ENCODE peak calls at places on chromosomes 3 and 15, in ten cellular contexts. A is body of pancreas; L is M059J; E is amniotic epithelial cell; T is B cell; N is cardiac muscle cell; X is GDM1; R is cardiac fibroblast; I is T-helper 9 cell; M is activated CD4-positive, alpha-beta T cell treated with anti-CD3 and anti-CD28 coated beads, Interleukin-2, amount 50 U/mL, for 1 hour. F is an unnamed sample.

GRCh38 chr3:98564282-98565005 is 29.0 kb downstream of the CPOX start:
- DNase-seq in A (no peak), L (no peak), E (no peak), T (no peak), N (no peak), X (no peak), R (no peak), I (peak), M (peak), F (no peak)

GRCh38 chr15:88389120-88389519 is 78.1 kb downstream of the MRPL46 start:
- DNase-seq in A (no peak), L (no peak), E (no peak), T (no peak), N (no peak), X (no peak), R (no peak), I (no peak), M (no peak), F (no peak)

GRCh38 chr3:179265875-179266274 is 15.0 kb upstream of the KCNMB3 start:
- DNase-seq in A (no peak), L (no peak), E (no peak), T (no peak), N (no peak), X (no peak), R (no peak), I (no peak), M (no peak), F (no peak)

GRCh38 chr3:109430911-109431563 is 93.7 kb upstream of the DPPA4 start:
- DNase-seq in A (no peak), L (no peak), E (no peak), T (no peak), N (no peak), X (no peak), R (no peak), I (no peak), M (no peak), F (no peak)

GRCh38 chr3:101758224-101758623 is 20.8 kb upstream of the NXPE3 start:
- DNase-seq in A (no peak), L (no peak), E (peak), T (no peak), N (no peak), X (no peak), R (no peak), I (no peak), M (no peak), F (no peak)

GRCh38 chr3:35965908-35966307 is 326.6 kb downstream of the ARPP21 start:
- DNase-seq in A (no peak), L (peak), E (peak), T (no peak), N (peak), X (no peak), R (peak), I (no peak), M (no peak), F (no peak)

GRCh38 chr3:5296362-5296761 is 108.9 kb downstream of the EDEM1 start:
- DNase-seq in A (no peak), L (no peak), E (no peak), T (no peak), N (no peak), X (no peak), R (no peak), I (no peak), M (no peak), F (no peak)

GRCh38 chr3:42590989-42591756 is 513 bp downstream of the SS18L2 start:
- DNase-seq in A (no peak), L (peak), E (no peak), T (no peak), N (peak), X (no peak), R (peak), I (no peak), M (no peak), F (no peak)

GRCh38 chr3:26484140-26484539 is 138.4 kb upstream of the LRRC3B start:
- DNase-seq in A (no peak), L (peak), E (no peak), T (no peak), N (peak), X (no peak), R (no peak), I (no peak), M (no peak), F (no peak)

GRCh38 chr3:42503957-42504333 is 1.5 kb downstream of the VIPR1 start:
- DNase-seq in A (peak), L (no peak), E (no peak), T (no peak), N (no peak), X (no peak), R (no peak), I (no peak), M (no peak), F (no peak)

GRCh38 chr3:28700728-28701127 is 352.1 kb upstream of the AZI2 start:
- DNase-seq in A (no peak), L (no peak), E (no peak), T (no peak), N (no peak), X (no peak), R (no peak), I (no peak), M (no peak), F (no peak)

GRCh38 chr15:84749111-84749991 is 959 bp downstream of the ZNF592 start:
- DNase-seq in A (peak), L (peak), E (peak), T (peak), N (peak), X (no peak), R (peak), I (peak), M (peak), F (no peak)

GRCh38 chr3:139558351-139559170 is 19.0 kb upstream of the RBP1 start:
- DNase-seq in A (no peak), L (no peak), E (no peak), T (no peak), N (no peak), X (no peak), R (no peak), I (no peak), M (no peak), F (no peak)

GRCh38 chr3:108100906-108101305 is 10.1 kb upstream of the CD47 start:
- DNase-seq in A (no peak), L (no peak), E (no peak), T (peak), N (no peak), X (no peak), R (no peak), I (no peak), M (no peak), F (no peak)

GRCh38 chr3:146561879-146562278 is 17.5 kb upstream of the PLSCR1 start:
- DNase-seq in A (no peak), L (no peak), E (no peak), T (no peak), N (no peak), X (no peak), R (no peak), I (no peak), M (no peak), F (no peak)

GRCh38 chr3:16265455-16265786 is 409 bp downstream of the OXNAD1 start:
- DNase-seq in A (no peak), L (no peak), E (no peak), T (no peak), N (no peak), X (no peak), R (no peak), I (no peak), M (no peak), F (no peak)

GRCh38 chr15:78000089-78000926 is 77.2 kb downstream of the TBC1D2B start:
- DNase-seq in A (peak), L (peak), E (peak), T (peak), N (peak), X (peak), R (peak), I (peak), M (peak), F (peak)

GRCh38 chr3:151314593-151314992 is 2.0 kb downstream of the GPR87 start:
- DNase-seq in A (no peak), L (no peak), E (no peak), T (no peak), N (no peak), X (no peak), R (no peak), I (no peak), M (no peak), F (no peak)

GRCh38 chr15:40265355-40265754 is 17.5 kb downstream of the ANKRD63 start:
- DNase-seq in A (no peak), L (no peak), E (no peak), T (no peak), N (no peak), X (no peak), R (no peak), I (no peak), M (no peak), F (no peak)

GRCh38 chr3:59326246-59327024 is 276.6 kb upstream of the CFAP20DC start:
- DNase-seq in A (no peak), L (no peak), E (peak), T (no peak), N (no peak), X (no peak), R (peak), I (no peak), M (no peak), F (peak)

GRCh38 chr15:31268911-31269784 is 57.5 kb upstream of the KLF13 start:
- DNase-seq in A (no peak), L (no peak), E (no peak), T (peak), N (peak), X (no peak), R (no peak), I (no peak), M (no peak), F (no peak)

GRCh38 chr15:59751552-59752413 is 62.7 kb upstream of the BNIP2 start:
- DNase-seq in A (no peak), L (peak), E (peak), T (no peak), N (peak), X (no peak), R (peak), I (no peak), M (no peak), F (peak)

GRCh38 chr3:42340466-42340865 is 69.9 kb downstream of the LYZL4 start:
- DNase-seq in A (no peak), L (no peak), E (no peak), T (no peak), N (no peak), X (no peak), R (peak), I (no peak), M (no peak), F (no peak)

GRCh38 chr3:149435936-149436885 is 38.3 kb upstream of the TM4SF4 start:
- DNase-seq in A (no peak), L (peak), E (peak), T (no peak), N (no peak), X (no peak), R (no peak), I (no peak), M (no peak), F (no peak)

GRCh38 chr3:15450611-15451467 is 23.4 kb downstream of the EAF1 start:
- DNase-seq in A (no peak), L (no peak), E (no peak), T (no peak), N (no peak), X (no peak), R (no peak), I (no peak), M (no peak), F (no peak)

GRCh38 chr15:27250223-27250622 is 279.2 kb downstream of the GABRG3 start:
- DNase-seq in A (no peak), L (no peak), E (no peak), T (no peak), N (no peak), X (no peak), R (no peak), I (no peak), M (no peak), F (no peak)

GRCh38 chr15:79314811-79315210 is 3.9 kb downstream of the TMED3 start:
- DNase-seq in A (peak), L (no peak), E (no peak), T (no peak), N (no peak), X (no peak), R (no peak), I (no peak), M (no peak), F (no peak)

GRCh38 chr3:32706348-32707025 is 21.5 kb downstream of the CNOT10 start:
- DNase-seq in A (no peak), L (peak), E (peak), T (no peak), N (no peak), X (no peak), R (no peak), I (no peak), M (no peak), F (no peak)

GRCh38 chr3:48552111-48552911 is 4.3 kb downstream of the PFKFB4 start:
- DNase-seq in A (peak), L (no peak), E (no peak), T (no peak), N (no peak), X (no peak), R (no peak), I (no peak), M (no peak), F (no peak)

GRCh38 chr3:46076606-46077005 is 49.3 kb upstream of the XCR1 start:
- DNase-seq in A (no peak), L (peak), E (peak), T (no peak), N (no peak), X (no peak), R (peak), I (no peak), M (no peak), F (no peak)

GRCh38 chr15:68536331-68537095 is 42.3 kb upstream of the CORO2B start:
- DNase-seq in A (no peak), L (peak), E (peak), T (no peak), N (no peak), X (no peak), R (peak), I (no peak), M (no peak), F (peak)

GRCh38 chr3:32224047-32224446 is 14.4 kb upstream of the CMTM8 start:
- DNase-seq in A (no peak), L (no peak), E (no peak), T (no peak), N (no peak), X (no peak), R (no peak), I (no peak), M (no peak), F (no peak)

GRCh38 chr3:115517457-115518050 is 105.8 kb upstream of the GAP43 start:
- DNase-seq in A (no peak), L (peak), E (no peak), T (no peak), N (no peak), X (no peak), R (peak), I (no peak), M (no peak), F (no peak)

GRCh38 chr3:44076221-44076829 is 165.4 kb upstream of the TOPAZ1 start:
- DNase-seq in A (no peak), L (peak), E (no peak), T (no peak), N (no peak), X (no peak), R (peak), I (no peak), M (no peak), F (no peak)

GRCh38 chr15:73904026-73904815 is 22.0 kb upstream of the LOXL1 start:
- DNase-seq in A (no peak), L (no peak), E (no peak), T (no peak), N (no peak), X (no peak), R (no peak), I (no peak), M (no peak), F (no peak)

GRCh38 chr3:183966361-183966791 is 51.3 kb downstream of the ABCC5 start:
- DNase-seq in A (no peak), L (peak), E (peak), T (no peak), N (no peak), X (no peak), R (no peak), I (no peak), M (no peak), F (no peak)

GRCh38 chr3:172289583-172289982 is 158.7 kb downstream of the GHSR start:
- DNase-seq in A (peak), L (no peak), E (no peak), T (no peak), N (peak), X (no peak), R (no peak), I (no peak), M (no peak), F (no peak)

GRCh38 chr3:24496529-24497482 is 2.2 kb upstream of the THRB start:
- DNase-seq in A (peak), L (peak), E (peak), T (no peak), N (peak), X (no peak), R (peak), I (no peak), M (no peak), F (no peak)

F was measured in NCI-H226.